ENCODE peak calls at places on chromosomes 5 and 9, in five cellular contexts. O is tibial nerve, B is A549, J is stomach, W is uterus. U is an unnamed sample.

GRCh38 chr5:11385251-11385900 is 518.9 kb downstream of the CTNND2 start:
- DNase-seq in O (no peak), B (no peak), J (no peak), W (no peak), U (no peak)

GRCh38 chr5:123855630-123856029 is 343.7 kb downstream of the CSNK1G3 start:
- DNase-seq in O (no peak), B (no peak), J (no peak), W (no peak), U (no peak)

GRCh38 chr5:6181147-6181729 is 197.1 kb downstream of the MED10 start:
- DNase-seq in O (no peak), B (no peak), J (no peak), W (no peak), U (peak; percentile 82)

GRCh38 chr9:109908459-109909390 is 128.7 kb downstream of the PALM2AKAP2 start:
- DNase-seq in O (no peak), B (no peak), J (no peak), W (no peak), U (no peak)

GRCh38 chr5:100668511-100668910 is 133.3 kb downstream of the FAM174A start:
- DNase-seq in O (no peak), B (no peak), J (no peak), W (no peak), U (no peak)

GRCh38 chr5:72241346-72242003 is 78.6 kb downstream of the MRPS27 start:
- DNase-seq in O (no peak), B (no peak), J (no peak), W (no peak), U (no peak)

GRCh38 chr9:122087406-122088200 is 5.5 kb downstream of the TTLL11 start:
- DNase-seq in O (no peak), B (no peak), J (no peak), W (no peak), U (no peak)

GRCh38 chr5:181167814-181168488 is 20.6 kb downstream of the OR2V2 start:
- DNase-seq in O (no peak), B (no peak), J (no peak), W (no peak), U (no peak)

GRCh38 chr5:3592298-3592697 is 3.3 kb upstream of the IRX1 start:
- DNase-seq in O (no peak), B (no peak), J (no peak), W (no peak), U (no peak)

GRCh38 chr9:92140074-92140753 is 25.0 kb upstream of the SPTLC1 start:
- DNase-seq in O (peak; percentile 80), B (peak; percentile 73), J (peak; percentile 83), W (peak; percentile 81), U (no peak)

GRCh38 chr5:4335078-4335477 is 739.4 kb downstream of the IRX1 start:
- DNase-seq in O (no peak), B (no peak), J (no peak), W (no peak), U (no peak)

GRCh38 chr5:45491368-45491767 is 204.8 kb downstream of the HCN1 start:
- DNase-seq in O (no peak), B (no peak), J (no peak), W (no peak), U (no peak)

GRCh38 chr9:134517069-134517680 is 124.4 kb upstream of the COL5A1 start:
- DNase-seq in O (no peak), B (no peak), J (peak; percentile 15), W (no peak), U (no peak)

GRCh38 chr5:31561936-31562335 is 29.8 kb downstream of the C5orf22 start:
- DNase-seq in O (no peak), B (no peak), J (no peak), W (no peak), U (no peak)

GRCh38 chr5:31113666-31114065 is 79.8 kb upstream of the CDH6 start:
- DNase-seq in O (no peak), B (no peak), J (no peak), W (no peak), U (no peak)

GRCh38 chr9:26684029-26684428 is 208.6 kb downstream of the CAAP1 start:
- DNase-seq in O (no peak), B (no peak), J (no peak), W (no peak), U (no peak)

GRCh38 chr5:141338538-141339306 is at the start of gene PCDHGA2:
- DNase-seq in O (peak; percentile 44), B (peak; percentile 24), J (no peak), W (no peak), U (no peak)

GRCh38 chr9:98099898-98100297 is 19.1 kb downstream of the TRIM14 start:
- DNase-seq in O (no peak), B (no peak), J (no peak), W (no peak), U (no peak)

GRCh38 chr9:98099346-98099745 is 19.7 kb downstream of the TRIM14 start:
- DNase-seq in O (no peak), B (no peak), J (no peak), W (no peak), U (no peak)

GRCh38 chr9:98104445-98104881 is 14.6 kb downstream of the TRIM14 start:
- DNase-seq in O (no peak), B (no peak), J (no peak), W (no peak), U (no peak)

GRCh38 chr9:98101416-98101815 is 17.6 kb downstream of the TRIM14 start:
- DNase-seq in O (no peak), B (no peak), J (no peak), W (no peak), U (no peak)

DNA sequence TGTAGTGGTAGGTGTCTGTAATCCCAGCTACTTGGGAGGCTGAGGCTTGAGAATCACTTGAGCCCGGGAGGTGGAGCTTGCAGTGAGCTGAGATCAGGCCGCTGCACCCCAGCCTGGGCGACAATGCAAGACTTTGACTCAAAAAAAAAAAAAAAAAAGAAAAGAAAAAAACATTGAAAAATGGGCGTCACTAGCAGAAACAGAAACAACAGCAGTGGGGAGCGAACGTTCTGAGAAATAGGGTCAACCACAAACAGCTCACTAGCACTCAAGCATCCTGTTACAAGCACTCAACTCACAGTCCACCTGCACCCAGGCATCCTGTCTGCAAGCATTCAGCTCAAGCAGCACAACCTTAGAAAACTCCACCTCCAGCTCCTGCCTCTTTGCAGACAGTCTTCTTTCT is 17.2 kb downstream of the TRIM14 start:
- DNase-seq in O (no peak), B (no peak), J (peak; percentile 45), W (no peak), U (no peak)
- TF ChIP-seq POLR2A in O (no peak), B (no peak), J (no peak), W (no peak), U (no peak)

GRCh38 chr5:81301221-81302015 is at the start of gene ZCCHC9:
- DNase-seq in O (peak; percentile 88), B (peak; percentile 73), J (peak; percentile 94), W (peak; percentile 91), U (peak; percentile 98)
- TF ChIP-seq POLR2A in O (peak; percentile 79), B (peak; percentile 94), J (peak; percentile 62), W (peak; percentile 83), U (no peak)

DNA sequence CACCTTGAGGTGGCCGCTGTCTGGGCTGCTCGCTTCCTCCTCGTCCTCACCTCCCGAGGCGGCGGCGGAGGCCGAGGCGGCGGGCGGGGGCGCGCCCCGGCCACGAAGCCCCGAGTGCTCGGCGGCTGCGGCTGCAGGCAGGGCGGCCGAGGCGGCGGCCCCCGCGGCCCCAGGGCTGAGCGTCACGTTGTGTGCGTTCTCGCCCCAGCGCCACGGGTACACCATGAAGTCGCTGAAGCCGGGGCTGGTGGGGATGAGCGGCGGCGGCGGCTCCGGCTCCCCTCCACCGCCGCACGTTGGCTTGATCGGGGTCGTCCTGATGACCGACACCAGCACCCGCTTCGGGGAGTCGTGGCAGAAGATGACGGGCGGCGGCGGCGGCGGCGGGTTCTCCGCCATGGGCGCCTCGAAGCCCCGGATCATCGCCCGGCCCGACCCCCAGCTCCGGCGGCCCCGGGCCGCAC is 528 bp downstream of the ZNF367 start:
- DNase-seq in O (no peak), B (no peak), J (no peak), W (no peak), U (no peak)
- TF ChIP-seq POLR2A in O (no peak), B (no peak), J (no peak), W (no peak), U (no peak)

GRCh38 chr5:136064510-136064909 is 35.7 kb downstream of the TGFBI start:
- DNase-seq in O (no peak), B (no peak), J (no peak), W (no peak), U (no peak)

GRCh38 chr5:136063778-136064465 is 35.1 kb downstream of the TGFBI start:
- DNase-seq in O (no peak), B (no peak), J (no peak), W (no peak), U (no peak)

GRCh38 chr5:136061630-136062381 is 33.0 kb downstream of the TGFBI start:
- DNase-seq in O (no peak), B (no peak), J (no peak), W (no peak), U (no peak)

GRCh38 chr5:136060963-136061362 is 32.2 kb downstream of the TGFBI start:
- DNase-seq in O (no peak), B (no peak), J (no peak), W (no peak), U (no peak)

DNA sequence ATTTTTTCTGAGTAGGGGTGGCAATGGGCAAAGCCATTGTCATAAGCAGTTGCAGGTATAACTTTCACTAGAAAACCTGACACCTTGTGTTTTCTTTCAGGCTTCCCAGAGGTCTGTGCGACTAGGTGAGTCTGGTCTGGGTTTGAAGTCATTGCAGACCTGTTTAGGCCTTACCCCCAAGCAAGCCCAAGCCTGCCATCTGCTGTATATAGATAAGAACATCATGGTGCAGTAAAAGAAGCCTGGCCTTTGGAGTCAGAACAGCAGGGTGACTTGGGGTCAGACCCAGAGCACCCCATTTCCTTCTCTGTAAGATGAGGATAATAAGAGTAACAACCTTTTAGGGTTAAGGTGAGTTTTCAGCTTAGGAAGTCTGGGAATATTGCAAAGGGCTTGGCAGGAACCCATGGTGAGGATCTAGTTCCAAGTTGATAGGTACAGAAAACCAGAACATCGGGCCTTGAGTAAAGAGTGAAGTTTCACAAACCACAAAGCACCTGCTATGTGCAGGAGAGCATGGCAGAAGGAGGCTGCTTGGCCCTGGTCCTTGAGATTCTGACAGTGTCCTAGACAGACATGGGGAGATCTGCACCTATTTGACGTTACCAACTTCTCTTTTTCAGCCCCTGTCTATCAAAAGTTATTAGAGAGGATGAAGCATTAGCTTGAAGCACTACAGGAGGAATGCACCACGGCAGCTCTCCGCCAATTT is 33.9 kb downstream of the TGFBI start:
- DNase-seq in O (no peak), B (no peak), J (no peak), W (no peak), U (no peak)
- TF ChIP-seq POLR2A in O (no peak), B (no peak), J (no peak), W (no peak), U (no peak)

GRCh38 chr5:157540707-157541451 is 34.7 kb downstream of the ADAM19 start:
- DNase-seq in O (no peak), B (no peak), J (peak; percentile 39), W (peak; percentile 39), U (no peak)
- TF ChIP-seq POLR2A in O (no peak), B (no peak), J (no peak), W (no peak), U (no peak)

DNA sequence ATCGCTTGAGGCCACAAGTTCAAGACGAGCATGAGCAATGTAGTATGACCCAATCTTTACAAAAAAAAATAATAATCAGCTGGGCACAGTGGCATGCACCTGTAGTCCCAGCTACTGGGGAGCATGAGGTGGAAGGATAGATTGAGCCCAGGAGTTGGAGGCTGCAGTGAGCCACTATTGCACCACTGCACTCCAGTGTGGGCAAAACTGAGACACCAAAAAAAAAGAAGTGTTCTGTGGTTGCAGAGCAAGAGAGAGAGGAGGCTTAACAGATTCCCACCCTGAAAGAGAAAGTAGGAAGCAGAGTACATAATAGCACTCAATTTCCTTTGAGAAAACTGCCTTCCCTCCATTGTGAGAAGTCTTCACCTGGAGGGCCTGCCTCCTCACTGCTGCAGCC is 52.6 kb downstream of the ALDH7A1 start:
- DNase-seq in O (no peak), B (no peak), J (no peak), W (no peak), U (no peak)
- TF ChIP-seq POLR2A in O (no peak), B (no peak), J (no peak), W (no peak), U (no peak)

U was measured in esophagus muscularis mucosa.